ENCODE peak calls at places on chromosomes 13 and 19, in seven cellular contexts. One of them, this sample, is unnamed.

GRCh38 chr13:51518847-51519246 is 65.4 kb upstream of the WDFY2 start:
- DNase-seq in NCI-H2171 treated with DMSO at 0.1 percent for 48 hours: no peak
- DNase-seq in A673: peak
- DNase-seq in psoas muscle: no peak
- DNase-seq in NCI-H1694 treated with DMSO at 0.1 percent for 48 hours: peak
- DNase-seq in activated CD4-positive, CD25-positive, alpha-beta regulatory T cell treated with anti-CD3 and anti-CD28 coated beads, Interleukin-2, amount 50 U/mL, for 16 hours: no peak
- DNase-seq in activated naive CD8-positive, alpha-beta T cell treated with anti-CD3 and anti-CD28 coated beads, Interleukin-2, amount 50 U/mL, for 24 hours: no peak
- DNase-seq in this sample: peak

GRCh38 chr13:36341718-36342117 is 4.5 kb downstream of the SPART start:
- DNase-seq in NCI-H2171 treated with DMSO at 0.1 percent for 48 hours: no peak
- DNase-seq in A673: no peak
- DNase-seq in psoas muscle: no peak
- DNase-seq in NCI-H1694 treated with DMSO at 0.1 percent for 48 hours: no peak
- DNase-seq in activated CD4-positive, CD25-positive, alpha-beta regulatory T cell treated with anti-CD3 and anti-CD28 coated beads, Interleukin-2, amount 50 U/mL, for 16 hours: no peak
- DNase-seq in activated naive CD8-positive, alpha-beta T cell treated with anti-CD3 and anti-CD28 coated beads, Interleukin-2, amount 50 U/mL, for 24 hours: no peak
- DNase-seq in this sample: no peak

GRCh38 chr19:46413262-46414031 is at the start of gene CCDC8:
- DNase-seq in NCI-H2171 treated with DMSO at 0.1 percent for 48 hours: peak
- DNase-seq in A673: peak
- DNase-seq in psoas muscle: peak
- DNase-seq in NCI-H1694 treated with DMSO at 0.1 percent for 48 hours: no peak
- DNase-seq in activated CD4-positive, CD25-positive, alpha-beta regulatory T cell treated with anti-CD3 and anti-CD28 coated beads, Interleukin-2, amount 50 U/mL, for 16 hours: no peak
- DNase-seq in activated naive CD8-positive, alpha-beta T cell treated with anti-CD3 and anti-CD28 coated beads, Interleukin-2, amount 50 U/mL, for 24 hours: no peak
- DNase-seq in this sample: peak

GRCh38 chr19:4369109-4369887 is 25.9 kb downstream of the MPND start:
- DNase-seq in NCI-H2171 treated with DMSO at 0.1 percent for 48 hours: no peak
- DNase-seq in A673: no peak
- DNase-seq in psoas muscle: peak
- DNase-seq in NCI-H1694 treated with DMSO at 0.1 percent for 48 hours: no peak
- DNase-seq in activated CD4-positive, CD25-positive, alpha-beta regulatory T cell treated with anti-CD3 and anti-CD28 coated beads, Interleukin-2, amount 50 U/mL, for 16 hours: peak
- DNase-seq in activated naive CD8-positive, alpha-beta T cell treated with anti-CD3 and anti-CD28 coated beads, Interleukin-2, amount 50 U/mL, for 24 hours: peak
- DNase-seq in this sample: no peak

GRCh38 chr13:111298214-111298975 is 22.0 kb upstream of the TEX29 start:
- DNase-seq in NCI-H2171 treated with DMSO at 0.1 percent for 48 hours: no peak
- DNase-seq in A673: no peak
- DNase-seq in psoas muscle: no peak
- DNase-seq in NCI-H1694 treated with DMSO at 0.1 percent for 48 hours: no peak
- DNase-seq in activated CD4-positive, CD25-positive, alpha-beta regulatory T cell treated with anti-CD3 and anti-CD28 coated beads, Interleukin-2, amount 50 U/mL, for 16 hours: no peak
- DNase-seq in activated naive CD8-positive, alpha-beta T cell treated with anti-CD3 and anti-CD28 coated beads, Interleukin-2, amount 50 U/mL, for 24 hours: no peak
- DNase-seq in this sample: no peak

GRCh38 chr13:109427148-109427547 is 359.2 kb downstream of the IRS2 start:
- DNase-seq in NCI-H2171 treated with DMSO at 0.1 percent for 48 hours: no peak
- DNase-seq in A673: peak
- DNase-seq in psoas muscle: no peak
- DNase-seq in NCI-H1694 treated with DMSO at 0.1 percent for 48 hours: no peak
- DNase-seq in activated CD4-positive, CD25-positive, alpha-beta regulatory T cell treated with anti-CD3 and anti-CD28 coated beads, Interleukin-2, amount 50 U/mL, for 16 hours: no peak
- DNase-seq in activated naive CD8-positive, alpha-beta T cell treated with anti-CD3 and anti-CD28 coated beads, Interleukin-2, amount 50 U/mL, for 24 hours: no peak
- DNase-seq in this sample: no peak

GRCh38 chr13:49185264-49185663 is 34.9 kb upstream of the MLNR start:
- DNase-seq in NCI-H2171 treated with DMSO at 0.1 percent for 48 hours: no peak
- DNase-seq in A673: no peak
- DNase-seq in psoas muscle: no peak
- DNase-seq in NCI-H1694 treated with DMSO at 0.1 percent for 48 hours: no peak
- DNase-seq in activated CD4-positive, CD25-positive, alpha-beta regulatory T cell treated with anti-CD3 and anti-CD28 coated beads, Interleukin-2, amount 50 U/mL, for 16 hours: no peak
- DNase-seq in activated naive CD8-positive, alpha-beta T cell treated with anti-CD3 and anti-CD28 coated beads, Interleukin-2, amount 50 U/mL, for 24 hours: no peak
- DNase-seq in this sample: no peak

GRCh38 chr13:21670883-21671792 is at the start of gene FGF9:
- DNase-seq in NCI-H2171 treated with DMSO at 0.1 percent for 48 hours: peak
- DNase-seq in A673: peak
- DNase-seq in psoas muscle: peak
- DNase-seq in NCI-H1694 treated with DMSO at 0.1 percent for 48 hours: peak
- DNase-seq in activated CD4-positive, CD25-positive, alpha-beta regulatory T cell treated with anti-CD3 and anti-CD28 coated beads, Interleukin-2, amount 50 U/mL, for 16 hours: peak
- DNase-seq in activated naive CD8-positive, alpha-beta T cell treated with anti-CD3 and anti-CD28 coated beads, Interleukin-2, amount 50 U/mL, for 24 hours: peak
- DNase-seq in this sample: peak

GRCh38 chr19:45424191-45425058 is 708 bp upstream of the ERCC1 start:
- DNase-seq in NCI-H2171 treated with DMSO at 0.1 percent for 48 hours: peak
- DNase-seq in A673: peak
- DNase-seq in psoas muscle: peak
- DNase-seq in NCI-H1694 treated with DMSO at 0.1 percent for 48 hours: peak
- DNase-seq in activated CD4-positive, CD25-positive, alpha-beta regulatory T cell treated with anti-CD3 and anti-CD28 coated beads, Interleukin-2, amount 50 U/mL, for 16 hours: no peak
- DNase-seq in activated naive CD8-positive, alpha-beta T cell treated with anti-CD3 and anti-CD28 coated beads, Interleukin-2, amount 50 U/mL, for 24 hours: peak
- DNase-seq in this sample: no peak